ENCODE peak calls at places on chromosome 6, in ten cellular contexts. A is heart left ventricle, N is esophagus squamous epithelium, W is suprapubic skin, M is endothelial cell of umbilical vein, I is HCT116, Y is stomach, O is A549, G is thyroid gland, E is ovary. B is an unnamed sample.

GRCh38 chr6:36985384-36985962 is 523 bp downstream of the MTCH1 start:
- DNase-seq in N (no peak), Y (no peak), A (no peak), I (no peak), W (peak), O (no peak), M (no peak), G (no peak), E (peak), B (no peak)

GRCh38 chr6:88975369-88975768 is 12.0 kb upstream of the RNGTT start:
- DNase-seq in Y (no peak), I (no peak), W (no peak), G (no peak), E (no peak), O (no peak), M (no peak), N (no peak), A (no peak), B (no peak)

GRCh38 chr6:43292763-43293318 is 5.2 kb upstream of the SLC22A7 start:
- DNase-seq in W (peak), A (no peak), E (no peak), O (no peak), Y (no peak), G (no peak), I (no peak), M (no peak), N (no peak), B (peak)

GRCh38 chr6:31952140-31952805 is 6.4 kb downstream of the CFB start:
- DNase-seq in Y (peak), G (peak), M (peak), O (peak), N (no peak), W (no peak), E (peak), A (peak), I (no peak), B (peak)

GRCh38 chr6:164322533-164322932 is 908.0 kb downstream of the QKI start:
- DNase-seq in G (no peak), O (no peak), E (no peak), A (no peak), W (no peak), Y (no peak), M (peak), I (no peak), N (no peak), B (no peak)

GRCh38 chr6:136365781-136366354 is 76.2 kb upstream of the BCLAF1 start:
- DNase-seq in M (no peak), W (peak), G (peak), I (no peak), Y (peak), A (peak), E (no peak), O (no peak), N (peak), B (peak)

GRCh38 chr6:155832596-155832995 is 377.0 kb upstream of the NOX3 start:
- DNase-seq in W (no peak), A (no peak), E (no peak), Y (no peak), I (no peak), G (no peak), N (no peak), O (peak), M (peak), B (no peak)

GRCh38 chr6:116888732-116889360 is 11.8 kb downstream of the RFX6 start:
- DNase-seq in O (no peak), G (no peak), Y (no peak), A (no peak), I (no peak), M (no peak), E (no peak), W (no peak), N (no peak), B (no peak)

GRCh38 chr6:142802124-142802523 is 142.9 kb downstream of the HIVEP2 start:
- DNase-seq in Y (no peak), I (peak), W (no peak), O (peak), A (no peak), N (no peak), G (peak), E (no peak), M (peak), B (no peak)

GRCh38 chr6:110544472-110544871 is 68.1 kb upstream of the SLC22A16 start:
- DNase-seq in M (no peak), G (no peak), I (no peak), W (no peak), E (no peak), Y (no peak), N (no peak), A (no peak), O (no peak), B (no peak)

GRCh38 chr6:37041521-37041920 is 36.1 kb downstream of the FGD2 start:
- DNase-seq in I (no peak), A (no peak), M (no peak), W (no peak), E (no peak), Y (no peak), G (no peak), N (no peak), O (no peak), B (no peak)

GRCh38 chr6:154352898-154353585 is 3.6 kb downstream of the IPCEF1 start:
- DNase-seq in E (no peak), G (peak), W (no peak), I (no peak), A (no peak), O (no peak), Y (no peak), N (no peak), M (no peak), B (no peak)

GRCh38 chr6:110581682-110582081 is 105.3 kb upstream of the SLC22A16 start:
- DNase-seq in M (no peak), A (no peak), I (no peak), N (no peak), O (peak), G (no peak), W (no peak), E (no peak), Y (no peak), B (no peak)

GRCh38 chr6:31663961-31664789 is 622 bp downstream of the GPANK1 start:
- DNase-seq in A (peak), E (peak), I (no peak), W (peak), N (no peak), M (peak), O (no peak), G (peak), Y (no peak), B (no peak)

GRCh38 chr6:111157412-111157811 is 70.1 kb downstream of the SLC16A10 start:
- DNase-seq in W (no peak), M (no peak), A (no peak), E (no peak), Y (no peak), N (no peak), I (no peak), G (no peak), O (no peak), B (no peak)

GRCh38 chr6:3561745-3562144 is 104.9 kb upstream of the SLC22A23 start:
- DNase-seq in G (no peak), O (peak), I (no peak), W (no peak), A (no peak), N (no peak), Y (no peak), E (no peak), M (peak), B (no peak)

GRCh38 chr6:52361347-52361944 is 505 bp upstream of the PAQR8 start:
- DNase-seq in E (peak), W (peak), G (peak), Y (no peak), A (peak), I (no peak), N (no peak), O (no peak), M (no peak), B (peak)

GRCh38 chr6:6386010-6386409 is 65.5 kb upstream of the F13A1 start:
- DNase-seq in G (no peak), N (no peak), A (peak), Y (no peak), I (no peak), W (no peak), M (no peak), E (no peak), O (no peak), B (no peak)

GRCh38 chr6:11772109-11772830 is 6.3 kb downstream of the ADTRP start:
- DNase-seq in Y (no peak), M (peak), O (peak), E (no peak), I (peak), W (peak), A (no peak), N (no peak), G (no peak), B (peak)

GRCh38 chr6:5328800-5329199 is 67.5 kb downstream of the FARS2 start:
- DNase-seq in Y (no peak), M (no peak), N (no peak), A (no peak), E (no peak), G (no peak), I (no peak), O (no peak), W (no peak), B (no peak)

GRCh38 chr6:27495386-27496135 is 22.7 kb upstream of the ZNF184 start:
- DNase-seq in A (peak), O (peak), I (peak), G (peak), M (peak), W (no peak), N (no peak), Y (no peak), E (peak), B (no peak)

GRCh38 chr6:153231048-153231635 is 100.1 kb upstream of the RGS17 start:
- DNase-seq in E (no peak), W (no peak), M (peak), A (peak), N (no peak), O (peak), I (peak), Y (peak), G (peak), B (peak)

GRCh38 chr6:139970591-139970991 is 596.1 kb upstream of the CITED2 start:
- DNase-seq in I (no peak), A (no peak), M (peak), N (no peak), E (no peak), G (no peak), O (no peak), Y (no peak), W (no peak), B (no peak)

GRCh38 chr6:129617986-129618385 is 92.0 kb downstream of the ARHGAP18 start:
- DNase-seq in I (no peak), Y (no peak), M (no peak), O (no peak), G (no peak), E (no peak), N (no peak), W (no peak), A (no peak), B (no peak)
- H3K4me3 ChIP-seq in I (no peak), Y (no peak), M (no peak), O (no peak), G (no peak), E (no peak), N (no peak), W (no peak), A (no peak), B (no peak)

GRCh38 chr6:26216886-26217713 is 129.9 kb downstream of the HFE start:
- DNase-seq in N (no peak), A (peak), W (peak), I (no peak), O (no peak), M (peak), Y (peak), E (peak), G (peak), B (peak)
- TF ChIP-seq POLR2A in N (peak), A (peak), W (no peak), I (no peak), O (no peak), M (peak), Y (peak), E (peak), G (peak), B (no peak)

GRCh38 chr6:34462010-34462409 is 3.9 kb upstream of the PACSIN1 start:
- DNase-seq in G (no peak), N (no peak), A (no peak), E (no peak), M (no peak), W (no peak), Y (no peak), I (no peak), O (no peak), B (no peak)

GRCh38 chr6:34459899-34460593 is 5.8 kb upstream of the PACSIN1 start:
- DNase-seq in Y (peak), N (no peak), O (peak), M (peak), G (peak), A (no peak), W (no peak), I (peak), E (no peak), B (no peak)

GRCh38 chr6:34463299-34463698 is 2.6 kb upstream of the PACSIN1 start:
- DNase-seq in Y (no peak), I (no peak), W (no peak), E (no peak), O (no peak), M (no peak), A (no peak), N (no peak), G (no peak), B (no peak)

GRCh38 chr6:34462561-34462971 is 3.3 kb upstream of the PACSIN1 start:
- DNase-seq in Y (peak), I (peak), W (no peak), M (no peak), G (peak), O (peak), A (peak), N (no peak), E (no peak), B (no peak)

GRCh38 chr6:34460796-34461507 is 4.9 kb upstream of the PACSIN1 start:
- DNase-seq in G (no peak), M (peak), W (no peak), O (no peak), E (no peak), N (no peak), Y (no peak), I (no peak), A (no peak), B (no peak)
- H3K27ac ChIP-seq in G (no peak), M (no peak), W (no peak), O (no peak), E (no peak), N (no peak), Y (no peak), I (no peak), A (no peak), B (no peak)

DNA sequence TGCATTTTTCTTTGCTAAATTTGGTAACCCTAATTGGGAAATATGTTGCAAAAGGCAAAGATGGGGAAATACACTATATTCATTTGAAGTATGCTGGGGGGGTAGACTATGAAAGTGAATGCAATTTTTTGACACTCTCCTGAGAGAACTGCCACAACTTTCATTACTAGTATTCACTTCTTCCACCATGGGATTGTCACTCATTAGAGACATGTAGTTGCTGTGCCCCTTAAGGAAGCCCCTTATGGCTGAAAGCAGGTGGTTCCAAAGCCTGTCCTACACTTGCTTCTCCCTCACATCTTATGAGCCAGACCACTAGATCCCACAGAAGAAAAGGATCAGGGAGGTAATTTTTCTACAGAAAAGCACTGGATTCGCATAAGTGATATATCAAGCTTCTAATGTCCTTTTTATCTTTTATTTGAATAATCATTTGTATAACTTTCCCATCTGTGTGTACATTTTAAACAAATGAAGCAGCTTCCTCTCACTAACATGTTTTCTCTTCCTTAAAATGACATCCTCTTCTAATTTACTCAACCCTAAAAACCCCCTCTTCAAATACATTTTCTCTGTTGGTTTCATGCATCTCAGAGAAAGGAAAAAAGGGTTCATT is 83.8 kb downstream of the GCLC start:
- DNase-seq in M (no peak), W (no peak), N (no peak), G (no peak), O (no peak), A (no peak), I (no peak), Y (no peak), E (no peak), B (no peak)
- H3K4me3 ChIP-seq in M (no peak), W (no peak), N (no peak), G (no peak), O (no peak), A (no peak), I (no peak), Y (no peak), E (no peak), B (no peak)

GRCh38 chr6:157170535-157170934 is 152.8 kb downstream of the TMEM242 start:
- DNase-seq in A (no peak), W (no peak), M (no peak), E (no peak), O (no peak), N (no peak), I (no peak), G (no peak), Y (no peak), B (no peak)
- TF ChIP-seq POLR2A in A (no peak), W (no peak), M (no peak), E (no peak), O (no peak), N (no peak), I (no peak), G (no peak), Y (no peak), B (no peak)

GRCh38 chr6:7911345-7911725 is 747 bp upstream of the TXNDC5 start:
- DNase-seq in N (no peak), I (no peak), E (no peak), A (no peak), Y (no peak), G (no peak), O (no peak), W (no peak), M (no peak), B (peak)
- H3K27ac ChIP-seq in N (no peak), I (peak), E (no peak), A (peak), Y (peak), G (peak), O (peak), W (no peak), M (peak), B (peak)

GRCh38 chr6:16670183-16670582 is 91.1 kb downstream of the ATXN1 start:
- DNase-seq in G (peak), Y (no peak), A (peak), N (no peak), I (no peak), W (no peak), O (no peak), E (no peak), M (no peak), B (no peak)
- H3K4me3 ChIP-seq in G (no peak), Y (no peak), A (no peak), N (no peak), I (no peak), W (no peak), O (no peak), E (no peak), M (no peak), B (no peak)

B was measured in Peyer's patch.